ENCODE peak calls at places on chromosome 12, in five cellular contexts. S is NCI-H524 treated with DMSO at 0.1 percent for 48 hours; U is GDM1; B is activated CD8-positive, alpha-beta memory T cell treated with anti-CD3 and anti-CD28 coated beads for 24 hours; F is stimulated activated CD4-positive, alpha-beta T cell treated with anti-CD3 and anti-CD28 coated beads, TNF-alpha, amount 100 ng/mL, for 48 hours. E is an unnamed sample.

GRCh38 chr12:67025543-67026114 is 243.5 kb upstream of the CAND1 start:
- DNase-seq in S (no peak), U (peak), B (peak), F (no peak), E (no peak)

GRCh38 chr12:62328296-62328921 is 68.2 kb downstream of the USP15 start:
- DNase-seq in S (no peak), U (no peak), B (no peak), F (no peak), E (no peak)

GRCh38 chr12:53380797-53381738 is 1.1 kb downstream of the SP1 start:
- DNase-seq in S (no peak), U (no peak), B (no peak), F (no peak), E (peak)

GRCh38 chr12:2641209-2641608 is 153.6 kb upstream of the FKBP4 start:
- DNase-seq in S (no peak), U (no peak), B (no peak), F (no peak), E (no peak)

GRCh38 chr12:112303004-112303403 is 79.2 kb downstream of the HECTD4 start:
- DNase-seq in S (no peak), U (no peak), B (peak), F (peak), E (no peak)

GRCh38 chr12:72271401-72271740 is 799 bp upstream of the TRHDE start:
- DNase-seq in S (peak), U (no peak), B (no peak), F (no peak), E (no peak)

GRCh38 chr12:119593578-119594398 is at the start of gene TMEM233:
- DNase-seq in S (no peak), U (no peak), B (no peak), F (no peak), E (no peak)

GRCh38 chr12:1300460-1300859 is 293.9 kb downstream of the FBXL14 start:
- DNase-seq in S (no peak), U (no peak), B (no peak), F (no peak), E (no peak)

GRCh38 chr12:70367268-70368141 is 1.4 kb downstream of the KCNMB4 start:
- DNase-seq in S (no peak), U (no peak), B (no peak), F (no peak), E (no peak)

GRCh38 chr12:29796823-29797263 is 13.1 kb upstream of the TMTC1 start:
- DNase-seq in S (no peak), U (no peak), B (no peak), F (no peak), E (no peak)

GRCh38 chr12:95516757-95517156 is 34.5 kb downstream of the USP44 start:
- DNase-seq in S (no peak), U (no peak), B (no peak), F (no peak), E (no peak)

GRCh38 chr12:46219892-46220655 is 48.8 kb downstream of the SLC38A1 start:
- DNase-seq in S (no peak), U (peak), B (peak), F (peak), E (no peak)

GRCh38 chr12:49403887-49404517 is 36.7 kb downstream of the SPATS2 start:
- DNase-seq in S (no peak), U (no peak), B (no peak), F (no peak), E (no peak)

GRCh38 chr12:130847097-130847496 is 8.0 kb upstream of the STX2 start:
- DNase-seq in S (no peak), U (no peak), B (no peak), F (no peak), E (no peak)

GRCh38 chr12:124883263-124883876 is 19.7 kb upstream of the SCARB1 start:
- DNase-seq in S (no peak), U (no peak), B (no peak), F (no peak), E (no peak)

GRCh38 chr12:71693126-71693525 is 7.2 kb downstream of the TMEM19 start:
- DNase-seq in S (no peak), U (no peak), B (no peak), F (no peak), E (no peak)

GRCh38 chr12:106101798-106102197 is 37.0 kb downstream of the NUAK1 start:
- DNase-seq in S (no peak), U (no peak), B (no peak), F (no peak), E (no peak)

GRCh38 chr12:82955020-82955419 is 268.3 kb downstream of the TMTC2 start:
- DNase-seq in S (no peak), U (no peak), B (no peak), F (no peak), E (no peak)

GRCh38 chr12:75444444-75445136 is 36.0 kb upstream of the GLIPR1 start:
- DNase-seq in S (no peak), U (no peak), B (no peak), F (no peak), E (no peak)

E was measured in sciatic nerve.